ENCODE peak calls at places on chromosome 6, in four cellular contexts. G is neural crest cell, P is MCF 10A, R is trophoblast cell. W is an unnamed sample.
A peak's percentile ranks its signal among the peaks of the same experiment; 100 is the strongest.

GRCh38 chr6:119313937-119314893 is 35.3 kb downstream of the MAN1A1 start:
- DNase-seq in G (no peak), P (no peak), R (no peak), W (no peak)

GRCh38 chr6:33692760-33693158 is 18.7 kb downstream of the UQCC2 start:
- DNase-seq in G (no peak), P (no peak), R (no peak), W (no peak)

GRCh38 chr6:79263366-79263765 is 28.9 kb upstream of the HMGN3 start:
- DNase-seq in G (no peak), P (no peak), R (peak; percentile 54), W (no peak)

GRCh38 chr6:21800948-21801438 is 207.4 kb downstream of the SOX4 start:
- DNase-seq in G (no peak), P (peak; percentile 62), R (peak; percentile 73), W (no peak)

GRCh38 chr6:143685653-143686052 is 7.9 kb downstream of the PHACTR2 start:
- DNase-seq in G (no peak), P (no peak), R (no peak), W (no peak)

GRCh38 chr6:68229566-68229965 is 405.5 kb upstream of the ADGRB3 start:
- DNase-seq in G (no peak), P (no peak), R (no peak), W (no peak)

GRCh38 chr6:113137411-113137810 is 719.7 kb upstream of the MARCKS start:
- DNase-seq in G (no peak), P (no peak), R (no peak), W (no peak)

GRCh38 chr6:139828751-139829519 is 454.5 kb upstream of the CITED2 start:
- DNase-seq in G (no peak), P (no peak), R (peak; percentile 37), W (no peak)

GRCh38 chr6:74087898-74088297 is 391.9 kb downstream of the CD109 start:
- DNase-seq in G (no peak), P (peak; percentile 13), R (no peak), W (no peak)

GRCh38 chr6:139296927-139297326 is 5.1 kb upstream of the TXLNB start:
- DNase-seq in G (no peak), P (no peak), R (peak; percentile 7), W (no peak)

GRCh38 chr6:45841062-45841461 is 174.6 kb downstream of the CLIC5 start:
- DNase-seq in G (no peak), P (no peak), R (no peak), W (no peak)

GRCh38 chr6:97674802-97675201 is 391.8 kb upstream of the MMS22L start:
- DNase-seq in G (no peak), P (no peak), R (no peak), W (no peak)

GRCh38 chr6:149940673-149940984 is 1.2 kb upstream of the ULBP2 start:
- DNase-seq in G (no peak), P (no peak), R (no peak), W (no peak)

GRCh38 chr6:6439778-6440177 is 119.3 kb upstream of the F13A1 start:
- DNase-seq in G (no peak), P (no peak), R (no peak), W (no peak)

GRCh38 chr6:92479821-92480220 is 939.5 kb downstream of the EPHA7 start:
- DNase-seq in G (no peak), P (no peak), R (no peak), W (no peak)

W was measured in HAP-1.